ENCODE peak calls at places on chromosomes 2 and 18, in eight cellular contexts. One of them, this sample, is unnamed.

GRCh38 chr2:118185210-118186109 is 97.2 kb downstream of the INSIG2 start:
- DNase-seq in mesothelial cell of epicardium: peak
- DNase-seq in HFFc6: no peak
- DNase-seq in activated CD8-positive, alpha-beta T cell treated with anti-CD3 and anti-CD28 coated beads for 36 hours: peak
- DNase-seq in endothelial cell of umbilical vein: peak
- DNase-seq in fibroblast of lung: peak
- DNase-seq in HCT116: no peak
- DNase-seq in MCF 10A: peak
- DNase-seq in this sample: peak

GRCh38 chr18:48061781-48062570 is 131.5 kb upstream of the SMAD2 start:
- DNase-seq in HCT116: no peak
- DNase-seq in endothelial cell of umbilical vein: no peak
- DNase-seq in fibroblast of lung: no peak
- DNase-seq in activated CD8-positive, alpha-beta T cell treated with anti-CD3 and anti-CD28 coated beads for 36 hours: no peak
- DNase-seq in MCF 10A: peak
- DNase-seq in mesothelial cell of epicardium: no peak
- DNase-seq in HFFc6: no peak
- DNase-seq in this sample: no peak

GRCh38 chr2:159156834-159157233 is 129.7 kb downstream of the WDSUB1 start:
- DNase-seq in HFFc6: no peak
- DNase-seq in MCF 10A: peak
- DNase-seq in mesothelial cell of epicardium: no peak
- DNase-seq in endothelial cell of umbilical vein: no peak
- DNase-seq in fibroblast of lung: no peak
- DNase-seq in activated CD8-positive, alpha-beta T cell treated with anti-CD3 and anti-CD28 coated beads for 36 hours: no peak
- DNase-seq in HCT116: no peak
- DNase-seq in this sample: no peak

GRCh38 chr2:13046557-13047165 is 329.9 kb downstream of the TRIB2 start:
- DNase-seq in HFFc6: peak
- DNase-seq in endothelial cell of umbilical vein: peak
- DNase-seq in activated CD8-positive, alpha-beta T cell treated with anti-CD3 and anti-CD28 coated beads for 36 hours: no peak
- DNase-seq in fibroblast of lung: peak
- DNase-seq in MCF 10A: peak
- DNase-seq in HCT116: peak
- DNase-seq in mesothelial cell of epicardium: no peak
- DNase-seq in this sample: no peak

GRCh38 chr2:69381337-69381737 is 5.7 kb downstream of the GFPT1 start:
- DNase-seq in fibroblast of lung: peak
- DNase-seq in HFFc6: no peak
- DNase-seq in HCT116: no peak
- DNase-seq in endothelial cell of umbilical vein: no peak
- DNase-seq in mesothelial cell of epicardium: no peak
- DNase-seq in MCF 10A: peak
- DNase-seq in activated CD8-positive, alpha-beta T cell treated with anti-CD3 and anti-CD28 coated beads for 36 hours: peak
- DNase-seq in this sample: no peak

GRCh38 chr2:42480402-42480801 is 13.4 kb downstream of the KCNG3 start:
- DNase-seq in MCF 10A: no peak
- DNase-seq in activated CD8-positive, alpha-beta T cell treated with anti-CD3 and anti-CD28 coated beads for 36 hours: no peak
- DNase-seq in endothelial cell of umbilical vein: no peak
- DNase-seq in fibroblast of lung: no peak
- DNase-seq in mesothelial cell of epicardium: no peak
- DNase-seq in HFFc6: no peak
- DNase-seq in HCT116: no peak
- DNase-seq in this sample: no peak

GRCh38 chr2:168780671-168781071 is 21.8 kb upstream of the NOSTRIN start:
- DNase-seq in activated CD8-positive, alpha-beta T cell treated with anti-CD3 and anti-CD28 coated beads for 36 hours: no peak
- DNase-seq in fibroblast of lung: peak
- DNase-seq in mesothelial cell of epicardium: no peak
- DNase-seq in HCT116: no peak
- DNase-seq in HFFc6: no peak
- DNase-seq in MCF 10A: peak
- DNase-seq in endothelial cell of umbilical vein: peak
- DNase-seq in this sample: no peak

GRCh38 chr18:59155140-59155539 is 15.5 kb downstream of the SEC11C start:
- DNase-seq in activated CD8-positive, alpha-beta T cell treated with anti-CD3 and anti-CD28 coated beads for 36 hours: no peak
- DNase-seq in HCT116: no peak
- DNase-seq in fibroblast of lung: peak
- DNase-seq in endothelial cell of umbilical vein: no peak
- DNase-seq in mesothelial cell of epicardium: no peak
- DNase-seq in HFFc6: peak
- DNase-seq in MCF 10A: no peak
- DNase-seq in this sample: no peak

GRCh38 chr18:23824704-23825103 is 135.5 kb downstream of the LAMA3 start:
- DNase-seq in activated CD8-positive, alpha-beta T cell treated with anti-CD3 and anti-CD28 coated beads for 36 hours: no peak
- DNase-seq in endothelial cell of umbilical vein: no peak
- DNase-seq in HFFc6: peak
- DNase-seq in mesothelial cell of epicardium: no peak
- DNase-seq in HCT116: no peak
- DNase-seq in fibroblast of lung: peak
- DNase-seq in MCF 10A: peak
- DNase-seq in this sample: no peak

GRCh38 chr2:106841886-106842645 is 43.9 kb downstream of the ST6GAL2 start:
- DNase-seq in fibroblast of lung: no peak
- DNase-seq in activated CD8-positive, alpha-beta T cell treated with anti-CD3 and anti-CD28 coated beads for 36 hours: no peak
- DNase-seq in endothelial cell of umbilical vein: no peak
- DNase-seq in mesothelial cell of epicardium: no peak
- DNase-seq in HFFc6: no peak
- DNase-seq in HCT116: no peak
- DNase-seq in MCF 10A: no peak
- DNase-seq in this sample: no peak

GRCh38 chr18:76553715-76554603 is 58.9 kb upstream of the ZNF516 start:
- DNase-seq in activated CD8-positive, alpha-beta T cell treated with anti-CD3 and anti-CD28 coated beads for 36 hours: no peak
- DNase-seq in HCT116: no peak
- DNase-seq in endothelial cell of umbilical vein: no peak
- DNase-seq in mesothelial cell of epicardium: no peak
- DNase-seq in MCF 10A: peak
- DNase-seq in HFFc6: peak
- DNase-seq in fibroblast of lung: peak
- DNase-seq in this sample: no peak

GRCh38 chr2:151175857-151176256 is 85.8 kb downstream of the RBM43 start:
- DNase-seq in mesothelial cell of epicardium: no peak
- DNase-seq in endothelial cell of umbilical vein: no peak
- DNase-seq in activated CD8-positive, alpha-beta T cell treated with anti-CD3 and anti-CD28 coated beads for 36 hours: no peak
- DNase-seq in MCF 10A: no peak
- DNase-seq in HFFc6: no peak
- DNase-seq in HCT116: no peak
- DNase-seq in fibroblast of lung: no peak
- DNase-seq in this sample: no peak

GRCh38 chr2:33062665-33063249 is 116.0 kb downstream of the LTBP1 start:
- DNase-seq in endothelial cell of umbilical vein: no peak
- DNase-seq in HFFc6: no peak
- DNase-seq in fibroblast of lung: peak
- DNase-seq in activated CD8-positive, alpha-beta T cell treated with anti-CD3 and anti-CD28 coated beads for 36 hours: no peak
- DNase-seq in MCF 10A: peak
- DNase-seq in HCT116: no peak
- DNase-seq in mesothelial cell of epicardium: no peak
- DNase-seq in this sample: no peak

GRCh38 chr2:24304621-24305020 is 55.7 kb downstream of the ITSN2 start:
- DNase-seq in endothelial cell of umbilical vein: no peak
- DNase-seq in activated CD8-positive, alpha-beta T cell treated with anti-CD3 and anti-CD28 coated beads for 36 hours: no peak
- DNase-seq in fibroblast of lung: no peak
- DNase-seq in HFFc6: no peak
- DNase-seq in mesothelial cell of epicardium: no peak
- DNase-seq in MCF 10A: no peak
- DNase-seq in HCT116: no peak
- DNase-seq in this sample: no peak

GRCh38 chr2:217933326-217933993 is 69.3 kb downstream of the TNS1 start:
- DNase-seq in MCF 10A: no peak
- DNase-seq in fibroblast of lung: no peak
- DNase-seq in activated CD8-positive, alpha-beta T cell treated with anti-CD3 and anti-CD28 coated beads for 36 hours: no peak
- DNase-seq in HFFc6: no peak
- DNase-seq in mesothelial cell of epicardium: no peak
- DNase-seq in endothelial cell of umbilical vein: no peak
- DNase-seq in HCT116: no peak
- DNase-seq in this sample: no peak

GRCh38 chr2:186883666-186884065 is 34.7 kb upstream of the ZSWIM2 start:
- DNase-seq in HFFc6: peak
- DNase-seq in activated CD8-positive, alpha-beta T cell treated with anti-CD3 and anti-CD28 coated beads for 36 hours: no peak
- DNase-seq in fibroblast of lung: no peak
- DNase-seq in MCF 10A: peak
- DNase-seq in HCT116: no peak
- DNase-seq in mesothelial cell of epicardium: no peak
- DNase-seq in endothelial cell of umbilical vein: peak
- DNase-seq in this sample: no peak

GRCh38 chr2:84302513-84303412 is 156.3 kb downstream of the SUCLG1 start:
- DNase-seq in HFFc6: peak
- DNase-seq in HCT116: peak
- DNase-seq in activated CD8-positive, alpha-beta T cell treated with anti-CD3 and anti-CD28 coated beads for 36 hours: peak
- DNase-seq in fibroblast of lung: peak
- DNase-seq in mesothelial cell of epicardium: peak
- DNase-seq in endothelial cell of umbilical vein: peak
- DNase-seq in MCF 10A: peak
- DNase-seq in this sample: peak

DNA sequence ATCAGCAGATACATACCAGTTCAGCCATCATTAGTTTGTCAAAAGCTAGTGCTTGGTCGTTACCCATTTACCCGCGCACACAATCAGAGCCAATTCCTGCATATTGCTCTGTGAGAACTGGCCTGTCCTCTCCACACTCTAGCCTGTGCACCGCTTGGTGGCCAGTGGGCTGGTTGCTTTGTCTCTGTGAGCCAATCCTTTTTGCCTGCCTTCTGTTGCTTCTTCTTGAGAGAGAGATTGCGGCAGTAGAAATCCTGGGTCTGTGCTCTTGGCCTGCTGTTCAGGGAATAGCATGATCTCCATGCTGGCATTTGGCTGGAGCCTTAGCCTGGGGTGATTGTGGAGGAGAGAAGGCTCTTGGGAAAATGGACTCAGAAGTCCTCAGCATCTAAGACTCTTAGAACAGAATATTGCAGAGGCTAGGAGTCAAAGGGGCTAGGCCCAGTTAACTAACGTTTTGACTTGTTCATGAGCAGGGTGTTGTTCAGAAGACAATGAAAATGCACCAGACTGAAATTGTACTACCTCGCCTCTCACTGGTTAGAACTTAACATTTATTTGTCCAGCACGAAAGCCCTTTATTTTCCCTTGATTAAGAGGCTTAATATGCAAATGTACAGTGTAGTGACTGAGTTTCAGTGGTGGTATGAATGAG is 37.1 kb downstream of the MAP4K4 start:
- DNase-seq in HFFc6: no peak
- DNase-seq in endothelial cell of umbilical vein: no peak
- DNase-seq in MCF 10A: no peak
- DNase-seq in mesothelial cell of epicardium: no peak
- DNase-seq in fibroblast of lung: no peak
- DNase-seq in HCT116: no peak
- DNase-seq in activated CD8-positive, alpha-beta T cell treated with anti-CD3 and anti-CD28 coated beads for 36 hours: no peak
- DNase-seq in this sample: no peak
- TF ChIP-seq CTCF in HFFc6: no peak
- TF ChIP-seq CTCF in endothelial cell of umbilical vein: no peak
- TF ChIP-seq CTCF in MCF 10A: no peak
- TF ChIP-seq CTCF in mesothelial cell of epicardium: no peak
- TF ChIP-seq CTCF in fibroblast of lung: no peak
- TF ChIP-seq CTCF in HCT116: no peak
- TF ChIP-seq CTCF in activated CD8-positive, alpha-beta T cell treated with anti-CD3 and anti-CD28 coated beads for 36 hours: no peak
- TF ChIP-seq CTCF in this sample: no peak

GRCh38 chr2:20180676-20181648 is 44.0 kb downstream of the SDC1 start:
- DNase-seq in activated CD8-positive, alpha-beta T cell treated with anti-CD3 and anti-CD28 coated beads for 36 hours: no peak
- DNase-seq in mesothelial cell of epicardium: no peak
- DNase-seq in endothelial cell of umbilical vein: no peak
- DNase-seq in HFFc6: no peak
- DNase-seq in HCT116: no peak
- DNase-seq in fibroblast of lung: no peak
- DNase-seq in MCF 10A: no peak
- DNase-seq in this sample: no peak
- TF ChIP-seq CTCF in activated CD8-positive, alpha-beta T cell treated with anti-CD3 and anti-CD28 coated beads for 36 hours: no peak
- TF ChIP-seq CTCF in mesothelial cell of epicardium: no peak
- TF ChIP-seq CTCF in endothelial cell of umbilical vein: no peak
- TF ChIP-seq CTCF in HFFc6: no peak
- TF ChIP-seq CTCF in HCT116: no peak
- TF ChIP-seq CTCF in fibroblast of lung: no peak
- TF ChIP-seq CTCF in MCF 10A: no peak
- TF ChIP-seq CTCF in this sample: no peak

GRCh38 chr2:81894451-81894990 is 1590.0 kb upstream of the LRRTM1 start:
- DNase-seq in MCF 10A: peak
- DNase-seq in HFFc6: no peak
- DNase-seq in fibroblast of lung: peak
- DNase-seq in endothelial cell of umbilical vein: no peak
- DNase-seq in activated CD8-positive, alpha-beta T cell treated with anti-CD3 and anti-CD28 coated beads for 36 hours: no peak
- DNase-seq in HCT116: no peak
- DNase-seq in mesothelial cell of epicardium: no peak
- DNase-seq in this sample: no peak
- TF ChIP-seq CTCF in MCF 10A: peak
- TF ChIP-seq CTCF in HFFc6: no peak
- TF ChIP-seq CTCF in fibroblast of lung: no peak
- TF ChIP-seq CTCF in endothelial cell of umbilical vein: no peak
- TF ChIP-seq CTCF in activated CD8-positive, alpha-beta T cell treated with anti-CD3 and anti-CD28 coated beads for 36 hours: no peak
- TF ChIP-seq CTCF in HCT116: peak
- TF ChIP-seq CTCF in mesothelial cell of epicardium: no peak
- TF ChIP-seq CTCF in this sample: no peak

DNA sequence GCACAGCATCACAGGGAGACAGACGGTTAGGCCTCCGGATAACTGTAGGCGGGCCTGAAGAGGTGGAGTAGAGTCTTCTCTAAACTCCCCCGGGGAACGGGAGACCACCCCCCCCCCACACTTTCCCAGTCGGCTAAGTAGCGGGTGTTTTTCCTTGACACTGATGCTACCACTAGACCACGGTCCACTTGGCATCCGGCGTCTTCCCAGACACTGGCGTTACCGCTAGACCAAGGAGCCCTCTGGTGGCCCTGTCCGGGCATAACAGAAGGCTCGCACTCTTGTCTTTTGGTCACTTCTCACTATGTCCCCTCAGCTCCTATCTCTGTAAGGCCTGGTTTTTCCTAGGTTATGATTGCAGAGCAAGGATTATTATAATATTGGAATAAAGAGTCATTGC is 25.7 kb upstream of the NCL start:
- DNase-seq in endothelial cell of umbilical vein: no peak
- DNase-seq in MCF 10A: no peak
- DNase-seq in activated CD8-positive, alpha-beta T cell treated with anti-CD3 and anti-CD28 coated beads for 36 hours: peak
- DNase-seq in HCT116: no peak
- DNase-seq in mesothelial cell of epicardium: no peak
- DNase-seq in fibroblast of lung: no peak
- DNase-seq in HFFc6: peak
- DNase-seq in this sample: no peak
- TF ChIP-seq CTCF in endothelial cell of umbilical vein: peak
- TF ChIP-seq CTCF in MCF 10A: peak
- TF ChIP-seq CTCF in activated CD8-positive, alpha-beta T cell treated with anti-CD3 and anti-CD28 coated beads for 36 hours: peak
- TF ChIP-seq CTCF in HCT116: peak
- TF ChIP-seq CTCF in mesothelial cell of epicardium: no peak
- TF ChIP-seq CTCF in fibroblast of lung: peak
- TF ChIP-seq CTCF in HFFc6: peak
- TF ChIP-seq CTCF in this sample: peak

DNA sequence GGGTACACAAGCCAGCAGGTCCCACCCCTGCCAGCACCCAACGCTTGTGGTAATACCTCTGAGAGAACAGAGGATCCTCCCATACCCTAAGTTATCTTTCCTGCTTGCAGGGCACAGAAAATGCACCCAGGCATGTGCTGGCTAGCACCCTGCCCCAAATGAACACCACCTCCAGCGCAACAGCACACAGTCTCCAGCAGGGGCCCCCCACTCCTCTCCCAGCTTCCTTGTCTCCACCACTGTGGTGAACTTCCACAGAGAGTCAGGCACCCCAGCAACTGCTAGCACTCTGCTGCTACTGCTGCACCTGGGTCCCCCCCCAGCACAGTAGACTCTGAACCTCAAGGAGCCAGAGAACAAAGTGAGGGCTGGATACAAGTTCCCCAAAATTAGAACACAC is 216.8 kb upstream of the CNTNAP5 start:
- DNase-seq in HFFc6: no peak
- DNase-seq in activated CD8-positive, alpha-beta T cell treated with anti-CD3 and anti-CD28 coated beads for 36 hours: no peak
- DNase-seq in mesothelial cell of epicardium: no peak
- DNase-seq in MCF 10A: peak
- DNase-seq in fibroblast of lung: no peak
- DNase-seq in HCT116: no peak
- DNase-seq in endothelial cell of umbilical vein: no peak
- DNase-seq in this sample: no peak
- TF ChIP-seq CTCF in HFFc6: no peak
- TF ChIP-seq CTCF in activated CD8-positive, alpha-beta T cell treated with anti-CD3 and anti-CD28 coated beads for 36 hours: no peak
- TF ChIP-seq CTCF in mesothelial cell of epicardium: no peak
- TF ChIP-seq CTCF in MCF 10A: no peak
- TF ChIP-seq CTCF in fibroblast of lung: no peak
- TF ChIP-seq CTCF in HCT116: no peak
- TF ChIP-seq CTCF in endothelial cell of umbilical vein: no peak
- TF ChIP-seq CTCF in this sample: no peak

GRCh38 chr2:191839918-191840804 is 6.7 kb downstream of the CAVIN2 start:
- DNase-seq in fibroblast of lung: no peak
- DNase-seq in activated CD8-positive, alpha-beta T cell treated with anti-CD3 and anti-CD28 coated beads for 36 hours: no peak
- DNase-seq in mesothelial cell of epicardium: no peak
- DNase-seq in MCF 10A: peak
- DNase-seq in HFFc6: no peak
- DNase-seq in HCT116: no peak
- DNase-seq in endothelial cell of umbilical vein: peak
- DNase-seq in this sample: no peak
- TF ChIP-seq CTCF in fibroblast of lung: no peak
- TF ChIP-seq CTCF in activated CD8-positive, alpha-beta T cell treated with anti-CD3 and anti-CD28 coated beads for 36 hours: no peak
- TF ChIP-seq CTCF in mesothelial cell of epicardium: no peak
- TF ChIP-seq CTCF in MCF 10A: no peak
- TF ChIP-seq CTCF in HFFc6: no peak
- TF ChIP-seq CTCF in HCT116: no peak
- TF ChIP-seq CTCF in endothelial cell of umbilical vein: peak
- TF ChIP-seq CTCF in this sample: no peak

This sample was measured in GM13977.